ENCODE peak calls at places on chromosomes 3 and 15, in seven cellular contexts. Y, T, L, Q, Z, A and P are unnamed samples.

GRCh38 chr3:124731760-124732159 is 1.5 kb downstream of the UMPS start:
- DNase-seq in Q (no peak), A (peak; percentile 17), Y (no peak), Z (no peak), T (no peak), L (no peak), P (no peak)

GRCh38 chr15:53982281-53982680 is 4.0 kb downstream of the UNC13C start:
- DNase-seq in Q (no peak), Y (no peak), L (no peak), T (no peak), A (no peak), Z (no peak), P (no peak)

GRCh38 chr3:197953325-197953724 is 3.3 kb downstream of the RPL35A start:
- DNase-seq in A (no peak), T (no peak), Y (no peak), Q (no peak), L (no peak), Z (no peak), P (no peak)

GRCh38 chr3:81886081-81886480 is 124.6 kb upstream of the GBE1 start:
- DNase-seq in A (no peak), T (no peak), L (no peak), Q (no peak), Y (no peak), Z (no peak), P (no peak)

GRCh38 chr3:57959407-57960173 is 48.6 kb upstream of the FLNB start:
- DNase-seq in T (peak; percentile 88), Y (no peak), Q (peak; percentile 59), A (no peak), L (no peak), Z (no peak), P (no peak)

GRCh38 chr15:88894819-88895767 is at the start of gene HAPLN3:
- DNase-seq in A (no peak), Y (no peak), L (no peak), Z (no peak), Q (peak; percentile 56), T (no peak), P (no peak)

GRCh38 chr3:16665282-16665741 is 60.1 kb upstream of the DAZL start:
- DNase-seq in Z (no peak), Y (no peak), T (no peak), Q (peak; percentile 79), L (no peak), A (no peak), P (no peak)

GRCh38 chr3:153669527-153669926 is 451.7 kb upstream of the ARHGEF26 start:
- DNase-seq in T (no peak), L (no peak), Y (no peak), A (no peak), Q (no peak), Z (no peak), P (no peak)

GRCh38 chr3:110419096-110419495 is 652.5 kb upstream of the NECTIN3 start:
- DNase-seq in Q (peak; percentile 48), Y (no peak), Z (no peak), L (no peak), A (no peak), T (no peak), P (no peak)

GRCh38 chr15:71194286-71194685 is 79.0 kb downstream of the THSD4 start:
- DNase-seq in A (no peak), T (no peak), Q (no peak), Z (no peak), Y (no peak), L (no peak), P (no peak)

GRCh38 chr3:193055352-193055751 is 137.7 kb upstream of the MB21D2 start:
- DNase-seq in L (no peak), Q (no peak), Z (no peak), T (no peak), Y (no peak), A (no peak), P (no peak)

GRCh38 chr3:132378048-132378762 is 39.1 kb upstream of the DNAJC13 start:
- DNase-seq in Z (no peak), T (no peak), Y (no peak), Q (no peak), L (no peak), A (no peak), P (no peak)

GRCh38 chr3:15042936-15043335 is 22.2 kb downstream of the MRPS25 start:
- DNase-seq in Z (no peak), Y (no peak), A (no peak), T (no peak), Q (no peak), L (no peak), P (no peak)

GRCh38 chr3:9866639-9867038 is 13.4 kb downstream of the CIDEC start:
- DNase-seq in Q (no peak), Z (no peak), A (no peak), Y (no peak), T (peak; percentile 76), L (no peak), P (peak; percentile 51)

GRCh38 chr15:73965730-73966103 is 26.4 kb downstream of the STOML1 start:
- DNase-seq in T (no peak), Q (peak; percentile 42), A (no peak), L (no peak), Z (no peak), Y (no peak), P (no peak)

GRCh38 chr3:128847631-128848370 is 31.6 kb upstream of the ACAD9 start:
- DNase-seq in Y (no peak), Z (no peak), A (no peak), Q (no peak), L (no peak), T (no peak), P (no peak)

GRCh38 chr15:48402778-48403177 is 71.5 kb downstream of the DUT start:
- DNase-seq in Y (no peak), T (no peak), Q (peak; percentile 75), A (no peak), L (no peak), Z (peak; percentile 52), P (no peak)

GRCh38 chr15:74336061-74337005 is 31.1 kb downstream of the CYP11A1 start:
- DNase-seq in T (peak; percentile 55), Y (no peak), A (no peak), Z (no peak), Q (peak; percentile 20), L (no peak), P (no peak)

GRCh38 chr15:94238539-94239118 is 7.3 kb downstream of the MCTP2 start:
- DNase-seq in Q (no peak), L (no peak), T (no peak), Z (no peak), Y (no peak), A (no peak), P (no peak)